ENCODE peak calls at places on chromosomes 1 and 21, in ten cellular contexts. S is hepatic stellate cell, J is RKO, G is fibroblast of mammary gland, L is KG1, P is nephron progenitor cell, T is HCEC 1CT, H is B cell, M is MCF 10A, B is GM19239. O is an unnamed sample.

GRCh38 chr1:20111452-20111851 is 7.9 kb downstream of the PLA2G2D start:
- DNase-seq in S (no peak), J (no peak), G (no peak), L (no peak), P (no peak), T (no peak), H (no peak), M (no peak), B (no peak), O (no peak)

GRCh38 chr21:41251961-41252642 is 64.5 kb upstream of the FAM3B start:
- DNase-seq in S (no peak), J (no peak), G (peak; percentile 70), L (no peak), P (no peak), T (no peak), H (no peak), M (no peak), B (no peak), O (peak; percentile 96)

GRCh38 chr21:31347435-31348032 is 3.5 kb upstream of the TIAM1 start:
- DNase-seq in S (peak; percentile 14), J (peak; percentile 56), G (peak; percentile 62), L (no peak), P (no peak), T (no peak), H (no peak), M (peak; percentile 76), B (no peak), O (peak; percentile 42)

GRCh38 chr21:25561668-25562641 is 45.3 kb downstream of the MRPL39 start:
- DNase-seq in S (peak; percentile 52), J (peak; percentile 74), G (peak; percentile 71), L (peak; percentile 70), P (peak; percentile 69), T (peak; percentile 80), H (peak; percentile 75), M (no peak), B (no peak), O (peak; percentile 48)

GRCh38 chr1:235430991-235431390 is 63.8 kb downstream of the TBCE start:
- DNase-seq in S (peak; percentile 26), J (no peak), G (peak; percentile 30), L (no peak), P (no peak), T (no peak), H (no peak), M (no peak), B (no peak), O (no peak)

GRCh38 chr1:92933459-92933858 is 27.8 kb downstream of the DIPK1A start:
- DNase-seq in S (no peak), J (no peak), G (peak; percentile 54), L (no peak), P (no peak), T (peak; percentile 42), H (no peak), M (no peak), B (no peak), O (no peak)

GRCh38 chr1:247332215-247332900 is 691 bp upstream of the ZNF496 start:
- DNase-seq in S (peak; percentile 60), J (peak; percentile 62), G (peak; percentile 44), L (peak; percentile 28), P (peak; percentile 71), T (peak; percentile 45), H (peak; percentile 58), M (peak; percentile 70), B (peak; percentile 66), O (peak; percentile 24)

GRCh38 chr21:42799516-42799915 is 79.8 kb downstream of the WDR4 start:
- DNase-seq in S (no peak), J (peak; percentile 37), G (peak; percentile 6), L (no peak), P (no peak), T (no peak), H (no peak), M (peak; percentile 13), B (no peak), O (no peak)

GRCh38 chr1:225879521-225880209 is 2.5 kb downstream of the TMEM63A start:
- DNase-seq in S (no peak), J (no peak), G (no peak), L (no peak), P (no peak), T (no peak), H (peak; percentile 70), M (no peak), B (no peak), O (peak; percentile 35)

GRCh38 chr1:5739561-5740078 is 252.6 kb downstream of the NPHP4 start:
- DNase-seq in S (no peak), J (no peak), G (no peak), L (no peak), P (no peak), T (no peak), H (no peak), M (no peak), B (no peak), O (no peak)

GRCh38 chr1:111738436-111739221 is 566 bp downstream of the INKA2 start:
- DNase-seq in S (peak; percentile 57), J (peak; percentile 61), G (peak; percentile 51), L (no peak), P (peak; percentile 69), T (peak; percentile 54), H (peak; percentile 64), M (peak; percentile 84), B (peak; percentile 26), O (no peak)

O was measured in foreskin melanocyte.